ENCODE peak calls at places on chromosomes 13 and 19, in nine cellular contexts. U is uterus; G is colonic mucosa; P is CD8-positive, alpha-beta T cell; D is SK-N-SH; Q is epithelial cell of esophagus; V is heart right ventricle; C is heart left ventricle; B is upper lobe of left lung. I is an unnamed sample.

GRCh38 chr19:42254083-42254849 is 662 bp downstream of the ERF start:
- DNase-seq in U (peak), G (peak), P (peak), D (peak), Q (peak), V (peak), C (peak), B (peak), I (peak)

GRCh38 chr19:660793-661426 is 2.1 kb downstream of the RNF126 start:
- DNase-seq in U (no peak), G (peak), P (no peak), D (no peak), Q (no peak), V (no peak), C (no peak), B (no peak), I (no peak)

GRCh38 chr19:42284641-42285341 is 15.7 kb downstream of the CIC start:
- DNase-seq in U (peak), G (no peak), P (no peak), D (no peak), Q (no peak), V (peak), C (no peak), B (no peak), I (no peak)

GRCh38 chr13:76503756-76504155 is 382.4 kb downstream of the KCTD12 start:
- DNase-seq in U (no peak), G (no peak), P (no peak), D (no peak), Q (no peak), V (no peak), C (no peak), B (no peak), I (no peak)

GRCh38 chr13:51422484-51422883 is 30.4 kb downstream of the INTS6 start:
- DNase-seq in U (no peak), G (no peak), P (no peak), D (no peak), Q (peak), V (no peak), C (no peak), B (no peak), I (no peak)

GRCh38 chr13:41384749-41385503 is 72.4 kb upstream of the RGCC start:
- DNase-seq in U (no peak), G (no peak), P (no peak), D (no peak), Q (no peak), V (no peak), C (no peak), B (no peak), I (no peak)

GRCh38 chr13:98461525-98462240 is 115.2 kb downstream of the STK24 start:
- DNase-seq in U (no peak), G (no peak), P (no peak), D (no peak), Q (no peak), V (no peak), C (no peak), B (no peak), I (no peak)

GRCh38 chr13:60164490-60164889 is 762 bp upstream of the DIAPH3 start:
- DNase-seq in U (no peak), G (peak), P (no peak), D (no peak), Q (peak), V (no peak), C (no peak), B (no peak), I (no peak)

GRCh38 chr13:45784755-45785675 is 66.5 kb downstream of the SIAH3 start:
- DNase-seq in U (no peak), G (no peak), P (no peak), D (no peak), Q (peak), V (no peak), C (no peak), B (no peak), I (no peak)

GRCh38 chr19:48445256-48445605 is 552 bp upstream of the GRWD1 start:
- DNase-seq in U (peak), G (no peak), P (no peak), D (peak), Q (peak), V (peak), C (peak), B (no peak), I (no peak)

GRCh38 chr19:45645631-45646344 is 6.6 kb upstream of the EML2 start:
- DNase-seq in U (peak), G (peak), P (peak), D (peak), Q (peak), V (peak), C (peak), B (peak), I (peak)

GRCh38 chr19:43525836-43526771 is 897 bp downstream of the ETHE1 start:
- DNase-seq in U (no peak), G (peak), P (no peak), D (peak), Q (peak), V (no peak), C (peak), B (peak), I (no peak)

GRCh38 chr13:48038763-48039162 is 1.2 kb downstream of the NUDT15 start:
- DNase-seq in U (no peak), G (no peak), P (no peak), D (peak), Q (peak), V (no peak), C (no peak), B (no peak), I (no peak)

GRCh38 chr13:110874508-110874960 is 40.3 kb downstream of the ANKRD10 start:
- DNase-seq in U (peak), G (peak), P (no peak), D (peak), Q (peak), V (peak), C (peak), B (peak), I (peak)

GRCh38 chr13:33372251-33372919 is 86.8 kb upstream of the STARD13 start:
- DNase-seq in U (no peak), G (no peak), P (no peak), D (no peak), Q (no peak), V (no peak), C (no peak), B (no peak), I (no peak)

GRCh38 chr13:48531416-48532145 is 1.3 kb downstream of the RCBTB2 start:
- DNase-seq in U (peak), G (peak), P (no peak), D (no peak), Q (peak), V (no peak), C (no peak), B (no peak), I (no peak)

GRCh38 chr13:34931572-34931971 is 10.5 kb upstream of the NBEA start:
- DNase-seq in U (no peak), G (no peak), P (no peak), D (no peak), Q (peak), V (no peak), C (no peak), B (no peak), I (no peak)

GRCh38 chr19:38685666-38686529 is 38.4 kb downstream of the ACTN4 start:
- DNase-seq in U (no peak), G (no peak), P (no peak), D (peak), Q (peak), V (no peak), C (no peak), B (no peak), I (no peak)

GRCh38 chr19:48393196-48393558 is 291 bp upstream of the GRIN2D start:
- DNase-seq in U (no peak), G (no peak), P (no peak), D (no peak), Q (no peak), V (no peak), C (no peak), B (no peak), I (no peak)

GRCh38 chr19:18045307-18046013 is 37.5 kb downstream of the ARRDC2 start:
- DNase-seq in U (no peak), G (no peak), P (no peak), D (no peak), Q (no peak), V (no peak), C (no peak), B (no peak), I (no peak)

GRCh38 chr13:48404952-48405351 is 8.0 kb downstream of the LPAR6 start:
- DNase-seq in U (no peak), G (no peak), P (no peak), D (no peak), Q (no peak), V (no peak), C (no peak), B (no peak), I (no peak)

GRCh38 chr13:29774830-29775229 is 75.6 kb downstream of the UBL3 start:
- DNase-seq in U (no peak), G (no peak), P (no peak), D (no peak), Q (no peak), V (no peak), C (no peak), B (no peak), I (no peak)

GRCh38 chr13:46668302-46668720 is 115.3 kb downstream of the LRCH1 start:
- DNase-seq in U (peak), G (peak), P (no peak), D (no peak), Q (peak), V (peak), C (peak), B (peak), I (no peak)

GRCh38 chr13:30868806-30869470 is 37.1 kb upstream of the MEDAG start:
- DNase-seq in U (no peak), G (no peak), P (no peak), D (no peak), Q (no peak), V (no peak), C (no peak), B (no peak), I (no peak)

GRCh38 chr13:99425485-99426341 is 75.6 kb upstream of the TM9SF2 start:
- DNase-seq in U (no peak), G (peak), P (peak), D (no peak), Q (no peak), V (no peak), C (no peak), B (no peak), I (no peak)

GRCh38 chr19:32627714-32628253 is 46.8 kb downstream of the PDCD5 start:
- DNase-seq in U (no peak), G (no peak), P (no peak), D (peak), Q (no peak), V (no peak), C (no peak), B (no peak), I (no peak)

GRCh38 chr13:79481685-79482052 is 714 bp downstream of the NDFIP2 start:
- DNase-seq in U (no peak), G (peak), P (no peak), D (peak), Q (peak), V (no peak), C (no peak), B (no peak), I (no peak)

GRCh38 chr13:94859812-94860210 is 147.5 kb upstream of the SOX21 start:
- DNase-seq in U (no peak), G (no peak), P (no peak), D (no peak), Q (peak), V (no peak), C (no peak), B (no peak), I (no peak)

GRCh38 chr13:51769455-51770127 is 34.4 kb downstream of the DHRS12 start:
- DNase-seq in U (peak), G (no peak), P (no peak), D (peak), Q (no peak), V (no peak), C (no peak), B (peak), I (no peak)

GRCh38 chr13:84655677-84656076 is 773.4 kb upstream of the SLITRK1 start:
- DNase-seq in U (no peak), G (no peak), P (no peak), D (no peak), Q (no peak), V (no peak), C (no peak), B (no peak), I (no peak)

GRCh38 chr13:51674276-51674675 is 90.0 kb downstream of the WDFY2 start:
- DNase-seq in U (no peak), G (peak), P (no peak), D (no peak), Q (peak), V (no peak), C (no peak), B (peak), I (no peak)

GRCh38 chr19:28878862-28879566 is 333.9 kb downstream of the UQCRFS1 start:
- DNase-seq in U (peak), G (peak), P (peak), D (peak), Q (peak), V (peak), C (peak), B (peak), I (peak)

GRCh38 chr19:40521276-40521675 is 54.5 kb downstream of the SPTBN4 start:
- DNase-seq in U (no peak), G (no peak), P (no peak), D (no peak), Q (peak), V (no peak), C (no peak), B (no peak), I (no peak)

GRCh38 chr13:32426191-32426980 is 1.5 kb downstream of the N4BP2L1 start:
- DNase-seq in U (no peak), G (peak), P (peak), D (no peak), Q (no peak), V (no peak), C (peak), B (no peak), I (no peak)

GRCh38 chr13:28353679-28354078 is 141.2 kb downstream of the FLT1 start:
- DNase-seq in U (no peak), G (no peak), P (no peak), D (no peak), Q (no peak), V (no peak), C (no peak), B (no peak), I (no peak)

GRCh38 chr13:26549713-26550112 is 7.8 kb upstream of the WASF3 start:
- DNase-seq in U (no peak), G (no peak), P (no peak), D (no peak), Q (no peak), V (no peak), C (no peak), B (no peak), I (no peak)
- TF ChIP-seq CTCF in U (no peak), G (no peak), P (no peak), D (no peak), Q (no peak), V (no peak), C (no peak), B (no peak), I (no peak)

GRCh38 chr13:103188688-103189326 is 122.6 kb upstream of the SLC10A2 start:
- DNase-seq in U (no peak), G (no peak), P (no peak), D (peak), Q (peak), V (no peak), C (no peak), B (no peak), I (no peak)
- TF ChIP-seq CTCF in U (no peak), G (peak), P (no peak), D (peak), Q (peak), V (peak), C (peak), B (no peak), I (peak)

GRCh38 chr13:73268306-73268705 is 209.5 kb downstream of the KLF5 start:
- DNase-seq in U (no peak), G (peak), P (no peak), D (no peak), Q (peak), V (no peak), C (no peak), B (no peak), I (no peak)
- TF ChIP-seq CTCF in U (no peak), G (no peak), P (no peak), D (no peak), Q (no peak), V (no peak), C (no peak), B (no peak), I (no peak)

DNA sequence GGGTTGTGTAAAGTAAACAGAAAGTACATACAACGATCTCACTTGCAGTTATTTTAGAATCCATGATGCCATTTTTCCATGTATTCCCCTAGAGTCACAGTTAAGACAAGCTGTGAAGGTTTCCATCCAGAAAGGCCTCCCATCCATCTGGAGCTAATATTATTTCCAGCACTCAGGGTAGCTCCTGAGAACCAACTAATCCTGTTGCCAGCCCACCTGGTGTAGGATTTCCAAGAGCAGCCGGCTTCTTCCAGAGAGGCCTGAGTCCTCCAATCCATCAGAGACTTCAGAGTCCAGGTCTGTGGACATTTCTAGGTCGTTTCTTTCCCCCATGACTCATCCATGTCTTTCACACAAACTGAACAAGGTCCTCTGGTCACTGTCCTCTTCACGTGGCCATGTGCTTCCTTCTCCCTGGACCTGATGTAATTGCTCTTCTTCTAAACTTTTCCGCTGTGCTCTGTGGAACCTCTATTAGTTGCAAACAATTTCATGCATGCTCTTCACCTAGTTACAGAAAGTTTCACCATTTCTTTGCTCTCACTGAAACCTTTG is 270.3 kb upstream of the TMTC4 start:
- DNase-seq in U (no peak), G (no peak), P (no peak), D (no peak), Q (no peak), V (no peak), C (no peak), B (no peak), I (no peak)
- TF ChIP-seq CTCF in U (no peak), G (no peak), P (no peak), D (no peak), Q (no peak), V (no peak), C (no peak), B (no peak), I (no peak)

DNA sequence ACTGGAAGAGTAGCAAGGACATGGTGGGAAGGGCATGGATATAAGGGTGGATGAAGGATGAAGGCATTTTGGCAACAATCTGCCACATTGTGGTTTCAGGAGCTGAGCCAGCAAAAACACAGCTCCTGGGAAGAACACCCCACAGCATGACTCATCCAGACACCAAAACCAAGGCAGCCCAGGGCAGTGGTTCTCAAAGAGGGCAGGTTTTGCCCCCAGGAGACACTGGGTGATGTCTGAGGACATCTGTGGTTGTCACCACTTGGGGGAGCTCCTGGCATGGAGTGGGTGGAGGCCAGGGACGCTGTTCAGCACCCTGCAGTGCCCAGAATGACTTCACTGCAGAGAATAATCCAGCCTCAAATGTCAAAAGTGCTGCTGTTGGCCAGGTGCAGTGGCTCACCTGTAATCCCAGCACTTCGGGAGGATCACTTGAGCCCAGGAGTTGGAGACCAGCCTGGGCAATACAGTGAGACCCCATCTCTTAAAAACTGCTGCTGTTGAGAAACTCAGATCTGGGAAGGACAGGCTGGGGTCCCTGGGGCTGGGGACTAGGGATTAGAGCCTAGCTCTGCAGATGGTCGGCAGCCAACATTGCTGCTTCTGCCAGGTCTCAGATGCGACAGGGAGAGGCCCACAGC is 16.1 kb downstream of the ZFR2 start:
- DNase-seq in U (no peak), G (peak), P (peak), D (no peak), Q (peak), V (peak), C (no peak), B (no peak), I (no peak)
- TF ChIP-seq CTCF in U (no peak), G (no peak), P (peak), D (peak), Q (peak), V (peak), C (no peak), B (no peak), I (peak)

GRCh38 chr19:2812414-2813234 is 7.0 kb upstream of the ZNF554 start:
- DNase-seq in U (no peak), G (no peak), P (no peak), D (peak), Q (no peak), V (no peak), C (no peak), B (no peak), I (no peak)

GRCh38 chr19:2814426-2814825 is 5.2 kb upstream of the ZNF554 start:
- DNase-seq in U (no peak), G (no peak), P (no peak), D (peak), Q (no peak), V (no peak), C (no peak), B (no peak), I (no peak)

GRCh38 chr19:2811735-2812413 is 7.8 kb upstream of the ZNF554 start:
- DNase-seq in U (no peak), G (peak), P (no peak), D (peak), Q (no peak), V (no peak), C (no peak), B (no peak), I (no peak)

GRCh38 chr19:2815191-2815614 is 4.5 kb upstream of the ZNF554 start:
- DNase-seq in U (no peak), G (no peak), P (no peak), D (peak), Q (no peak), V (no peak), C (no peak), B (no peak), I (no peak)

DNA sequence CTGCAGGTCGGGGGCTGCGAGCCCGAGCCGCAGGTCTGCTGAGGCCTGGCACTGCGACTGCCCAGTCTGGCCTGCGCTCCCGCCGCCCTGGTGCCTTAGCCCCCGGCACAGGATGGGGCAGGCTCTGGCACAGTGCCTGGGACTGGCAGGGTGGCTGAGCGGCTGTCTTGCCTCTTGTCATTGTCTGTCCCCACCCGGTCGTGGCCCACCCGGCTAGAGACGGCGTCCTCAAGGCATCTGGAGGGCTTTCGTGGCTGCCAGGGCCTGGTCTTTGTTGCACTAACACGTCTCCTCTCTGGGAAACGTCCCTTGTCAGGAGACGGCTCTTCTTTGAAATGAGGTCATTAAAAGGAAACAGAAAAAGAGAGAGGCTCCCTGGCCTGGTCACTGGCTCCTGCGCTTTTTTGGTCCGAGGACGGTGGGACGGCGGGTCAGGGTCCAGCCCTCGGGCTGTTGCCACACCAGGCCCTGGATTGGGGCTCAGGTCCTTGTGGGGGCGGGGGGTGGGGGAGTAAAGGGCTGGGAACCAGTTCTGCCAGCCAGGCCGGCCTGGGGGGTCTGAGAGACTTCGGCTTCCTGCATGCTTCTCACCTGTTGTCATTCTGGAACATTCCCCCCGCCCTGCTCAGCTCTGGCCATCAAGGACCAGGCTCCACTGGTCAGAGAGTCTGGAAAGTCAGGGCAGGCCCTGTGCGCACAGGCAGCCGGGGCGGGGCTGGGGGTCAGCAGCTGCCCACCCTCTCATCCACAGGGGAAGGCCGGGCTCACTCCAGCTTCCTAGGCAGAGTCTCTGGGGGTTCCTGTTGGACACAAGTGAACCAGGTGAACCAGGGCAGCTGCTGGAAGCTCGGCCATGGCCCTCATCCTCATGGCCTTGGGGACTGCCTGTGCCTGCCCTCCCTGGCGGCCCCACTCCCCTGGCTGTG is 6.2 kb upstream of the ZNF554 start:
- DNase-seq in U (no peak), G (no peak), P (no peak), D (peak), Q (peak), V (no peak), C (no peak), B (no peak), I (no peak)
- TF ChIP-seq CTCF in U (no peak), G (no peak), P (no peak), D (no peak), Q (no peak), V (no peak), C (no peak), B (no peak), I (no peak)

GRCh38 chr13:114012141-114012540 is 38.3 kb upstream of the C13orf46 start:
- DNase-seq in U (no peak), G (no peak), P (no peak), D (no peak), Q (no peak), V (no peak), C (no peak), B (no peak), I (no peak)
- TF ChIP-seq CTCF in U (no peak), G (no peak), P (no peak), D (no peak), Q (no peak), V (no peak), C (no peak), B (no peak), I (no peak)

I was measured in neural crest cell.